ENCODE peak calls at places on chromosomes 4 and X, in six cellular contexts. R is HCT116, V is HepG2, U is K562, D is GM12878, Q is H1. N is an unnamed sample.
A peak's percentile ranks its signal among the peaks of the same experiment; 100 is the strongest.

GRCh38 chr4:38189445-38189844 is 229.2 kb downstream of the PTTG2 start:
- DNase-seq in D (no peak), V (peak; percentile 65), Q (no peak), U (no peak), R (peak; percentile 90), N (no peak)

GRCh38 chr4:174307694-174308093 is 24.0 kb downstream of the CEP44 start:
- DNase-seq in D (no peak), Q (no peak), V (no peak), U (no peak), R (no peak), N (no peak)

GRCh38 chr4:158856852-158857251 is 88.0 kb downstream of the FNIP2 start:
- DNase-seq in D (no peak), R (peak; percentile 26), V (peak; percentile 15), U (peak; percentile 32), Q (no peak), N (no peak)

GRCh38 chrX:9465380-9466114 is 689 bp downstream of the TBL1X start:
- DNase-seq in R (no peak), V (no peak), D (no peak), U (peak; percentile 32), Q (peak; percentile 59), N (no peak)

GRCh38 chr4:148497258-148497657 is 55.0 kb upstream of the NR3C2 start:
- DNase-seq in D (no peak), Q (no peak), U (no peak), V (no peak), R (no peak), N (no peak)

GRCh38 chr4:7674706-7675105 is 240.0 kb upstream of the PSAPL1 start:
- DNase-seq in D (no peak), R (no peak), Q (no peak), U (no peak), V (peak; percentile 28), N (no peak)

GRCh38 chr4:52263612-52264011 is 212.5 kb downstream of the SPATA18 start:
- DNase-seq in V (no peak), R (no peak), D (no peak), U (no peak), Q (no peak), N (no peak)

GRCh38 chr4:143482753-143483362 is 30.6 kb upstream of the SMARCA5 start:
- DNase-seq in D (no peak), U (peak; percentile 33), R (peak; percentile 28), Q (no peak), V (peak; percentile 16), N (peak; percentile 3)

GRCh38 chr4:138869631-138870030 is 145.9 kb upstream of the NOCT start:
- DNase-seq in Q (no peak), D (no peak), R (no peak), V (no peak), U (no peak), N (no peak)

GRCh38 chr4:23237771-23238170 is 545.0 kb downstream of the GBA3 start:
- DNase-seq in V (no peak), Q (no peak), R (no peak), U (no peak), D (no peak), N (no peak)

GRCh38 chr4:103895876-103896465 is 176.2 kb upstream of the TACR3 start:
- DNase-seq in U (no peak), D (no peak), R (no peak), Q (no peak), V (peak; percentile 1), N (no peak)

GRCh38 chrX:275967-276587 is 5.1 kb upstream of the PLCXD1 start:
- DNase-seq in V (peak; percentile 73), D (no peak), U (peak; percentile 74), R (peak; percentile 37), Q (peak; percentile 87), N (no peak)

GRCh38 chr4:153451931-153452660 is 14.1 kb upstream of the TMEM131L start:
- DNase-seq in V (no peak), D (no peak), R (no peak), U (no peak), Q (peak; percentile 67), N (no peak)

GRCh38 chr4:38330321-38330720 is 333.7 kb upstream of the KLF3 start:
- DNase-seq in R (no peak), D (no peak), Q (no peak), U (no peak), V (no peak), N (no peak)

GRCh38 chr4:109985993-109986640 is 73.4 kb downstream of the EGF start:
- DNase-seq in D (no peak), U (no peak), Q (no peak), V (no peak), R (no peak), N (no peak)

GRCh38 chrX:48957477-48957826 is at the start of gene OTUD5:
- DNase-seq in Q (peak; percentile 76), R (no peak), D (no peak), U (peak; percentile 77), V (peak; percentile 39), N (no peak)

GRCh38 chr4:112448211-112448745 is 67.7 kb downstream of the NEUROG2 start:
- DNase-seq in D (no peak), Q (no peak), U (no peak), R (no peak), V (no peak), N (no peak)

GRCh38 chr4:185290018-185290607 is 80.7 kb downstream of the SNX25 start:
- DNase-seq in V (no peak), U (no peak), D (no peak), Q (no peak), R (no peak), N (no peak)

GRCh38 chr4:138677651-138678202 is 337.9 kb upstream of the NOCT start:
- DNase-seq in V (no peak), U (no peak), Q (no peak), R (no peak), D (no peak), N (no peak)

GRCh38 chr4:187019896-187020295 is 296.2 kb upstream of the FAT1 start:
- DNase-seq in U (no peak), D (no peak), R (no peak), Q (peak; percentile 49), V (no peak), N (peak; percentile 6)

DNA sequence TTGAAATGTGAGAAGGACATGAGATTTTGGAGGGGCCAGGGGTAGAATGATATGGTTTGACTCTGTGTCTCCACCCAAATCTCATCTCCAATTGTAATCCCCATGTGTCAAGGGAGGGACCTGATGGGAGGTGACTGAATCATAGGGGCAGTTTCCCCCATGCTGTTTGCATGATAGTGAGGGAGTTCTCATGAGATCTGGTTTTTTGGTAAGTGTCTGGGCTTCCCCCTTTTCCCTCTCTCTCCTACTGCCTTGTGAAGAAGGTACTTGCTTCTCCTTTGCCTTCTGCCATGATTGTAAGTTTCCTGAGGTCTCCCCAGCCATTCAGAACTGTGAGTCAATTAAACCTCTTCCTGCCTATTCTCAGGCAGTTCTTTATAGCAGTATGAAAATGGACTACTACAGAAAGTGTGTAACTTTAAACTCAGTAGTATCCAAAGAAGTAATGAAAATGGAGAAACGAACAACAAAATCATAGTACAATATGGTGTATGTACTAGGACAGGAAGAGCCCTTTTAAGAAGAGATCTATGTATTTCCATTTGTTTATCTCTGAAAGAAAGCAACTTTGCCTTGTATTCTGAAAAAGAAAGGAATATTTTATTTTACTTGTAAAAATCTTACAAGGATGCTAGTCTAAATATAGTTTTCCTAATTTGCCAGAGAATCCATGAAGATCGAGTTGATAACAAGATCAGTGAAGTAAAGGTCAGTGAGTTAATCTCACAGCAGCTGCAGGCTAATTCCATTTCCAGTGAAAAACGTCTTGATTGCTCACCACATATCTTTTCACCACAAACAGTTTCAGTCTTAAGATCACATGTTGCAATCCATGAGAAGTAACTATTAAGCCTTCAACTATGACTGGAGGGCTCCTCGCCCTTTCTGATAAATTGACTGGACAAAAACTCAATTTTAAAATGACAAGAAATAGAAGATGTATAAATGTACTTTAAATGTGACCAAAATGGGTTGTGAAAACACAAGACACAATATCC is 20.5 kb downstream of the PKD2 start:
- DNase-seq in U (no peak), V (no peak), R (no peak), Q (no peak), D (no peak), N (no peak)
- TF ChIP-seq ZNF274 in U (no peak), V (no peak), R (no peak), Q (no peak), D (no peak), N (no peak)

GRCh38 chrX:1533083-1533482 is 3.9 kb downstream of the P2RY8 start:
- DNase-seq in Q (no peak), U (no peak), R (no peak), D (no peak), V (no peak), N (no peak)

GRCh38 chrX:1529328-1529727 is 7.7 kb downstream of the P2RY8 start:
- DNase-seq in U (no peak), R (no peak), Q (peak; percentile 27), V (no peak), D (no peak), N (no peak)

GRCh38 chrX:1529756-1530155 is 7.2 kb downstream of the P2RY8 start:
- DNase-seq in V (no peak), R (no peak), Q (peak; percentile 10), D (no peak), U (no peak), N (no peak)

GRCh38 chrX:1528884-1529203 is 8.1 kb downstream of the P2RY8 start:
- DNase-seq in D (no peak), V (no peak), Q (peak; percentile 17), U (no peak), R (no peak), N (no peak)

GRCh38 chrX:1531106-1531890 is 5.7 kb downstream of the P2RY8 start:
- DNase-seq in R (no peak), U (no peak), D (no peak), Q (peak; percentile 36), V (no peak), N (no peak)
- TF ChIP-seq ZNF274 in R (no peak), U (no peak), D (no peak), Q (no peak), V (no peak), N (no peak)

DNA sequence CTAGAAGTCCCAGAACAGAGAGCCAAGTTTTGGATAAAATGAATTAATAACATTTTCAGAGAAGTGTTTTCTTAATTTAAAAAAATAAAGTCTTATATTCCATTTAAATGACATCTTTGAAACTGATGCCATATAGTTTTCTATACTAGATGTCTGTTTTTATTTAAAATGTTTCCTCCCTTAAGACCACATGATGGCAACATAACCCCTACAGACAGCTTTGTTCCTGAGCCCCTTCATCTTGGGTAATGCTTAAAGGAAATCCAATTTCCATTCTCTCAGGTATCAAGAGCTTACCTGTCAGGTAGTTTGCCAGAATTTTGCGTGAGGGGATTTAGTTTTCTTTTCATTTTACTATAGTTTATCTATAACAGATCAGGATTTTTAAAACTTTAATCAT is 181.4 kb upstream of the UGT8 start:
- DNase-seq in V (peak; percentile 2), U (no peak), Q (no peak), R (peak; percentile 10), D (no peak), N (no peak)
- TF ChIP-seq ZNF274 in V (no peak), U (no peak), Q (no peak), R (no peak), D (no peak), N (no peak)

GRCh38 chr4:5746250-5746649 is 35.2 kb downstream of the EVC start:
- DNase-seq in U (no peak), R (no peak), D (no peak), Q (no peak), V (no peak), N (no peak)

GRCh38 chr4:5749568-5749967 is 38.6 kb downstream of the EVC start:
- DNase-seq in D (no peak), U (no peak), R (no peak), Q (peak; percentile 39), V (no peak), N (no peak)

GRCh38 chr4:5747746-5748365 is 36.9 kb downstream of the EVC start:
- DNase-seq in Q (no peak), U (no peak), D (no peak), R (no peak), V (no peak), N (no peak)

GRCh38 chr4:5750052-5750950 is 39.3 kb downstream of the EVC start:
- DNase-seq in D (no peak), U (no peak), Q (peak; percentile 24), V (no peak), R (no peak), N (no peak)

GRCh38 chr4:5746829-5747745 is 36.1 kb downstream of the EVC start:
- DNase-seq in Q (no peak), R (no peak), D (no peak), U (no peak), V (no peak), N (no peak)
- TF ChIP-seq ZNF274 in Q (no peak), R (no peak), D (no peak), U (no peak), V (no peak), N (no peak)